ENCODE peak calls at places on chromosomes 5 and 9, in four cellular contexts. One of them, this sample, is unnamed.

GRCh38 chr5:32837211-32837610 is 126.1 kb downstream of the NPR3 start:
- DNase-seq in IMR-90: peak; percentile 11
- DNase-seq in psoas muscle: no peak
- DNase-seq in astrocyte of the spinal cord: no peak
- DNase-seq in this sample: no peak

GRCh38 chr9:22037954-22038690 is 29.0 kb upstream of the CDKN2B start:
- DNase-seq in IMR-90: peak; percentile 47
- DNase-seq in astrocyte of the spinal cord: peak; percentile 59
- DNase-seq in psoas muscle: no peak
- DNase-seq in this sample: peak; percentile 60

GRCh38 chr5:93593476-93594060 is 10.5 kb downstream of the NR2F1 start:
- DNase-seq in astrocyte of the spinal cord: peak; percentile 33
- DNase-seq in psoas muscle: peak; percentile 48
- DNase-seq in IMR-90: no peak
- DNase-seq in this sample: no peak

GRCh38 chr5:94440015-94440414 is 178.4 kb downstream of the KIAA0825 start:
- DNase-seq in psoas muscle: no peak
- DNase-seq in IMR-90: no peak
- DNase-seq in astrocyte of the spinal cord: no peak
- DNase-seq in this sample: no peak

GRCh38 chr9:74777136-74777879 is 110.4 kb downstream of the TRPM6 start:
- DNase-seq in astrocyte of the spinal cord: peak; percentile 65
- DNase-seq in IMR-90: peak; percentile 54
- DNase-seq in psoas muscle: peak; percentile 66
- DNase-seq in this sample: peak; percentile 73

GRCh38 chr5:125491986-125492385 is 745.5 kb upstream of the ZNF608 start:
- DNase-seq in IMR-90: no peak
- DNase-seq in psoas muscle: no peak
- DNase-seq in astrocyte of the spinal cord: no peak
- DNase-seq in this sample: peak; percentile 19

GRCh38 chr5:10018670-10019069 is 231.0 kb downstream of the ATPSCKMT start:
- DNase-seq in astrocyte of the spinal cord: peak; percentile 86
- DNase-seq in psoas muscle: no peak
- DNase-seq in IMR-90: peak; percentile 96
- DNase-seq in this sample: peak; percentile 94

GRCh38 chr5:73115399-73116051 is 4.8 kb upstream of the TMEM171 start:
- DNase-seq in astrocyte of the spinal cord: peak; percentile 98
- DNase-seq in IMR-90: peak; percentile 98
- DNase-seq in psoas muscle: no peak
- DNase-seq in this sample: peak; percentile 27

GRCh38 chr5:34762321-34762871 is 76.6 kb upstream of the TTC23L start:
- DNase-seq in astrocyte of the spinal cord: peak; percentile 89
- DNase-seq in IMR-90: peak; percentile 97
- DNase-seq in psoas muscle: no peak
- DNase-seq in this sample: peak; percentile 61

GRCh38 chr9:135296783-135297715 is 182.5 kb upstream of the PPP1R26 start:
- DNase-seq in astrocyte of the spinal cord: no peak
- DNase-seq in psoas muscle: no peak
- DNase-seq in IMR-90: no peak
- DNase-seq in this sample: no peak

DNA sequence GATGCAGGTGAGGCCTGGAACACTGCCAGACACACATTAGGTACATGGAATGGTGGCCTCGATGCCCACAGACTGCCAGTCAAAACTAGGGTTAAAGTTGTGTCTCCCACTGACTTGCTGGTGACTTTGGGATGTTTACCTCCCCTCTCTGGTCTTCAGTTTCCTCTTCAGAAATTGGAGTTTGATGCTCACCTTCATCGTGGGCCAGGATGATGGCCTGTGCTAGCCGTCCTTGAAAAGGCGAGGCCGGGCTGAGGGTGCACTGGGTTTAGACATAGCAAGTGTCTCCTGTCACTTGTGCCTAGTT is 49.0 kb upstream of the FOXE1 start:
- DNase-seq in IMR-90: no peak
- DNase-seq in psoas muscle: no peak
- DNase-seq in astrocyte of the spinal cord: no peak
- DNase-seq in this sample: no peak
- H3K4me3 ChIP-seq in IMR-90: no peak overlapping the region
- H3K4me3 ChIP-seq in psoas muscle: peak overlapping the region; percentile 62
- H3K4me3 ChIP-seq in astrocyte of the spinal cord: no peak overlapping the region
- H3K4me3 ChIP-seq in this sample: no peak overlapping the region

GRCh38 chr5:28468121-28468520 is 1429.7 kb upstream of the CDH9 start:
- DNase-seq in psoas muscle: no peak
- DNase-seq in astrocyte of the spinal cord: no peak
- DNase-seq in IMR-90: no peak
- DNase-seq in this sample: no peak

DNA sequence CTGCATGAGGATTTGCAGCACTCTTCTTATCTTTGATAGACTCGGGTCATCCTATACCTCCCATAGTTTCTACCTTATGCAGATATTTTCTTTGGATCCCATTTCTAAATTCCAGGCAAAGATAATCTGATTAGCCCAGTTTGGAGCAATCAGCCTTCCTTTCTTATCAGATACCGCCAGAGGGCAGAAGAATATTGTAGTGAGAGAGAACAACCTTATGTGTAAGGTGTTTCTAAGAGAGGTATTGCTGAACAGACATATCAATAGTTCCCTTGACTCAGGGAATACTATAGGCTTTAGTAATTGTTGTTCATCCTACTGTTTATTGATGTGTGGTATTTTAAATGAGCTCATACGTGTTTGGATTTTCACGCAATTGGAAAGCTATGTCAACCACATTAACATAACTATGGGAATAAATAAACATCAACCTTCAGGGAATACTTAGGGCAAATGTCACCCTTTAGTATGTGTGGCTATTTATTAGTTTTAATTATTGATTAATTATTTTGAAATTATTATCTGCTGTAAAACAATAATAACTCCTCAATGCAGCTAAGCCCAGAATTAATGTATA is 1435.2 kb upstream of the CDH9 start:
- DNase-seq in IMR-90: no peak
- DNase-seq in psoas muscle: no peak
- DNase-seq in astrocyte of the spinal cord: peak; percentile 35
- DNase-seq in this sample: peak; percentile 18
- TF ChIP-seq CTCF in IMR-90: no peak
- TF ChIP-seq CTCF in psoas muscle: no peak
- TF ChIP-seq CTCF in astrocyte of the spinal cord: peak; percentile 50
- TF ChIP-seq CTCF in this sample: no peak

GRCh38 chr9:19050637-19051591 is 1.7 kb downstream of the RRAGA start:
- DNase-seq in IMR-90: no peak
- DNase-seq in psoas muscle: no peak
- DNase-seq in astrocyte of the spinal cord: peak; percentile 14
- DNase-seq in this sample: no peak
- H3K4me3 ChIP-seq in IMR-90: peak overlapping the region; percentile 74
- H3K4me3 ChIP-seq in psoas muscle: peak overlapping the region; percentile 94
- H3K4me3 ChIP-seq in astrocyte of the spinal cord: peak overlapping the region; percentile 71
- H3K4me3 ChIP-seq in this sample: peak overlapping the region; percentile 83

DNA sequence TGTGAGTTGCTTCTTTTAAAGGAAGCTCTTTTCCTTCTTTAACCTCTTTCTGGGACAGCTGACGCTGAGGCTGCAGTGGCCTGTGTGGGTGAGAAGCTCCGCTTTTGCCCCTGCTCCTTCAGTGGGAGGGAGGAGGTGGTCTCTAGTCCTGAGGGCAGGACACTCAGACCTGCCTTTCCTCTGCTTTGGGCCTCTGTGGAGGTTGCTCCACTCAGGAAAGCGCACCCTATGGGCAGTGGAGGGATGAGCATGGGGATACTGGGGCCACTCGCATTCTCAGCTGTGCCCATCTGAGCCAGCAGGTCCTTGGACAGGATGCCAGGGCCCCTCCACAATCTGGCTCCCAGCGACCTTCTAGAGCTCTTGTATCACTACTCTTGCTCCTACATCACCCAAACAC is 111.5 kb downstream of the NSG2 start:
- DNase-seq in IMR-90: no peak
- DNase-seq in psoas muscle: no peak
- DNase-seq in astrocyte of the spinal cord: no peak
- DNase-seq in this sample: no peak
- TF ChIP-seq CTCF in IMR-90: no peak
- TF ChIP-seq CTCF in psoas muscle: no peak
- TF ChIP-seq CTCF in astrocyte of the spinal cord: no peak
- TF ChIP-seq CTCF in this sample: no peak

This sample was measured in cardiac fibroblast.